ENCODE peak calls at places on chromosomes 3 and 15, in five cellular contexts. One of them, this sample, is unnamed.

GRCh38 chr3:119774419-119774818 is 7.5 kb upstream of the NR1I2 start:
- DNase-seq in AG09309: no peak
- DNase-seq in foreskin fibroblast: no peak
- DNase-seq in astrocyte of the spinal cord: no peak
- DNase-seq in astrocyte of the cerebellum: no peak
- DNase-seq in this sample: no peak

GRCh38 chr3:32421185-32421584 is 29.5 kb downstream of the CMTM7 start:
- DNase-seq in AG09309: no peak
- DNase-seq in foreskin fibroblast: no peak
- DNase-seq in astrocyte of the spinal cord: no peak
- DNase-seq in astrocyte of the cerebellum: no peak
- DNase-seq in this sample: no peak

GRCh38 chr15:99070268-99070667 is 34.6 kb upstream of the SYNM start:
- DNase-seq in AG09309: no peak
- DNase-seq in foreskin fibroblast: no peak
- DNase-seq in astrocyte of the spinal cord: no peak
- DNase-seq in astrocyte of the cerebellum: no peak
- DNase-seq in this sample: no peak

GRCh38 chr3:124676236-124676635 is 54.0 kb upstream of the UMPS start:
- DNase-seq in AG09309: peak
- DNase-seq in foreskin fibroblast: peak
- DNase-seq in astrocyte of the spinal cord: peak
- DNase-seq in astrocyte of the cerebellum: peak
- DNase-seq in this sample: no peak

GRCh38 chr3:17772556-17772955 is 30.1 kb upstream of the TBC1D5 start:
- DNase-seq in AG09309: no peak
- DNase-seq in foreskin fibroblast: no peak
- DNase-seq in astrocyte of the spinal cord: no peak
- DNase-seq in astrocyte of the cerebellum: no peak
- DNase-seq in this sample: no peak

GRCh38 chr3:159775372-159775961 is 213.2 kb upstream of the IL12A start:
- DNase-seq in AG09309: peak
- DNase-seq in foreskin fibroblast: peak
- DNase-seq in astrocyte of the spinal cord: peak
- DNase-seq in astrocyte of the cerebellum: no peak
- DNase-seq in this sample: no peak

GRCh38 chr3:32825601-32826375 is 8.0 kb downstream of the TRIM71 start:
- DNase-seq in AG09309: no peak
- DNase-seq in foreskin fibroblast: no peak
- DNase-seq in astrocyte of the spinal cord: no peak
- DNase-seq in astrocyte of the cerebellum: no peak
- DNase-seq in this sample: no peak

GRCh38 chr3:43257850-43258249 is 28.5 kb upstream of the SNRK start:
- DNase-seq in AG09309: no peak
- DNase-seq in foreskin fibroblast: no peak
- DNase-seq in astrocyte of the spinal cord: no peak
- DNase-seq in astrocyte of the cerebellum: no peak
- DNase-seq in this sample: no peak

GRCh38 chr3:107142786-107143185 is 234.5 kb upstream of the CCDC54 start:
- DNase-seq in AG09309: no peak
- DNase-seq in foreskin fibroblast: no peak
- DNase-seq in astrocyte of the spinal cord: no peak
- DNase-seq in astrocyte of the cerebellum: no peak
- DNase-seq in this sample: no peak

GRCh38 chr15:101615414-101615985 is 36.7 kb downstream of the TM2D3 start:
- DNase-seq in AG09309: peak
- DNase-seq in foreskin fibroblast: peak
- DNase-seq in astrocyte of the spinal cord: no peak
- DNase-seq in astrocyte of the cerebellum: no peak
- DNase-seq in this sample: no peak

GRCh38 chr3:182028081-182028480 is 316.4 kb downstream of the SOX2 start:
- DNase-seq in AG09309: no peak
- DNase-seq in foreskin fibroblast: no peak
- DNase-seq in astrocyte of the spinal cord: peak
- DNase-seq in astrocyte of the cerebellum: peak
- DNase-seq in this sample: no peak

GRCh38 chr3:160616721-160617120 is 51.4 kb upstream of the KPNA4 start:
- DNase-seq in AG09309: no peak
- DNase-seq in foreskin fibroblast: peak
- DNase-seq in astrocyte of the spinal cord: peak
- DNase-seq in astrocyte of the cerebellum: peak
- DNase-seq in this sample: no peak

GRCh38 chr15:64686130-64686735 is 89.2 kb downstream of the RBPMS2 start:
- DNase-seq in AG09309: no peak
- DNase-seq in foreskin fibroblast: peak
- DNase-seq in astrocyte of the spinal cord: peak
- DNase-seq in astrocyte of the cerebellum: peak
- DNase-seq in this sample: no peak

GRCh38 chr15:70763950-70764730 is 782 bp upstream of the UACA start:
- DNase-seq in AG09309: no peak
- DNase-seq in foreskin fibroblast: no peak
- DNase-seq in astrocyte of the spinal cord: peak
- DNase-seq in astrocyte of the cerebellum: no peak
- DNase-seq in this sample: no peak

GRCh38 chr3:30607032-30607833 is 832 bp downstream of the TGFBR2 start:
- DNase-seq in AG09309: no peak
- DNase-seq in foreskin fibroblast: no peak
- DNase-seq in astrocyte of the spinal cord: peak
- DNase-seq in astrocyte of the cerebellum: no peak
- DNase-seq in this sample: peak

GRCh38 chr15:45642203-45642932 is 7.5 kb downstream of the SQOR start:
- DNase-seq in AG09309: peak
- DNase-seq in foreskin fibroblast: peak
- DNase-seq in astrocyte of the spinal cord: peak
- DNase-seq in astrocyte of the cerebellum: peak
- DNase-seq in this sample: no peak

GRCh38 chr15:92033723-92034122 is 180.2 kb downstream of the SLCO3A1 start:
- DNase-seq in AG09309: no peak
- DNase-seq in foreskin fibroblast: no peak
- DNase-seq in astrocyte of the spinal cord: no peak
- DNase-seq in astrocyte of the cerebellum: no peak
- DNase-seq in this sample: no peak

GRCh38 chr3:14921034-14921616 is 26.3 kb upstream of the NR2C2 start:
- DNase-seq in AG09309: peak
- DNase-seq in foreskin fibroblast: peak
- DNase-seq in astrocyte of the spinal cord: peak
- DNase-seq in astrocyte of the cerebellum: peak
- DNase-seq in this sample: peak

GRCh38 chr3:34882764-34883163 is 756.6 kb upstream of the ARPP21 start:
- DNase-seq in AG09309: no peak
- DNase-seq in foreskin fibroblast: no peak
- DNase-seq in astrocyte of the spinal cord: no peak
- DNase-seq in astrocyte of the cerebellum: peak
- DNase-seq in this sample: no peak

GRCh38 chr3:71497367-71497925 is 86.1 kb downstream of the FOXP1 start:
- DNase-seq in AG09309: no peak
- DNase-seq in foreskin fibroblast: no peak
- DNase-seq in astrocyte of the spinal cord: peak
- DNase-seq in astrocyte of the cerebellum: no peak
- DNase-seq in this sample: no peak

GRCh38 chr3:196969660-196970546 is 1.3 kb upstream of the PIGZ start:
- DNase-seq in AG09309: no peak
- DNase-seq in foreskin fibroblast: peak
- DNase-seq in astrocyte of the spinal cord: peak
- DNase-seq in astrocyte of the cerebellum: no peak
- DNase-seq in this sample: peak

GRCh38 chr3:150419959-150420358 is 11.9 kb downstream of the TSC22D2 start:
- DNase-seq in AG09309: no peak
- DNase-seq in foreskin fibroblast: no peak
- DNase-seq in astrocyte of the spinal cord: no peak
- DNase-seq in astrocyte of the cerebellum: no peak
- DNase-seq in this sample: no peak

GRCh38 chr3:27193056-27193455 is 176.1 kb downstream of the NEK10 start:
- DNase-seq in AG09309: no peak
- DNase-seq in foreskin fibroblast: no peak
- DNase-seq in astrocyte of the spinal cord: peak
- DNase-seq in astrocyte of the cerebellum: no peak
- DNase-seq in this sample: no peak

GRCh38 chr15:63238796-63239195 is 38.6 kb upstream of the APH1B start:
- DNase-seq in AG09309: peak
- DNase-seq in foreskin fibroblast: peak
- DNase-seq in astrocyte of the spinal cord: peak
- DNase-seq in astrocyte of the cerebellum: peak
- DNase-seq in this sample: no peak

GRCh38 chr15:78761891-78762385 is 49.3 kb downstream of the ADAMTS7 start:
- DNase-seq in AG09309: no peak
- DNase-seq in foreskin fibroblast: no peak
- DNase-seq in astrocyte of the spinal cord: no peak
- DNase-seq in astrocyte of the cerebellum: no peak
- DNase-seq in this sample: no peak

GRCh38 chr15:56464893-56465520 is at the start of gene MNS1:
- DNase-seq in AG09309: peak
- DNase-seq in foreskin fibroblast: peak
- DNase-seq in astrocyte of the spinal cord: peak
- DNase-seq in astrocyte of the cerebellum: peak
- DNase-seq in this sample: peak

GRCh38 chr15:56467626-56468025 is 2.7 kb upstream of the MNS1 start:
- DNase-seq in AG09309: no peak
- DNase-seq in foreskin fibroblast: no peak
- DNase-seq in astrocyte of the spinal cord: no peak
- DNase-seq in astrocyte of the cerebellum: no peak
- DNase-seq in this sample: no peak

GRCh38 chr15:56471440-56472069 is 6.6 kb upstream of the MNS1 start:
- DNase-seq in AG09309: no peak
- DNase-seq in foreskin fibroblast: no peak
- DNase-seq in astrocyte of the spinal cord: no peak
- DNase-seq in astrocyte of the cerebellum: no peak
- DNase-seq in this sample: no peak

GRCh38 chr15:56469484-56469883 is 4.5 kb upstream of the MNS1 start:
- DNase-seq in AG09309: no peak
- DNase-seq in foreskin fibroblast: no peak
- DNase-seq in astrocyte of the spinal cord: no peak
- DNase-seq in astrocyte of the cerebellum: no peak
- DNase-seq in this sample: no peak

DNA sequence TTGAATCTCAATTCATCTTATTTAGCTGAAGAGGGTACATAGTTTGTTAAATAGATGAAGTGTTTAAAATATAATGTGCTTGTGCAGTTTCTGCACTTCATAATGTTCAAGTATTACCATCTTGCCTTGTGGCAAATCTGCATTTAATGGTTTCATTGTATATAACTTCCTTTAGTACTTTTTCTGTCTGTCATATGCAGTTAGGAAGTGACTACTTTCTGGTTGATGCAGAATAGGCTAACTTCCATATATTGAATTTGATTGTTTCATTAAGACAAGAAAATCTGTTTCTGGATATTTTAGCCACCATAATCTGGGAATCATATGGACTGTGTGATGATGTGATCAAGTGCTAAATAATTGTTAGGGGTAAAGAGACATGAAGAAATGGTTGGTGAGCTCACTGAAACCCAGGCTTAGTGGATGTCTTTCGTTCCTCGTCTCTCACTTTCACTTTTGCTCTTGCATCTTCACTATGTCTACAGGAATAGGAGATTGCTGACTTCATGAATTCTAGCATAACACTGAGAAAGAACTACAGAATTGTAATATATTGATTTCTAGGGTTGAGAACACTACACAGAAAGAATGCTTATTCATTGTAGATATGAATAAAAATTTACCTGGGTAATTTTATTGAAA is 3.5 kb upstream of the MNS1 start:
- DNase-seq in AG09309: no peak
- DNase-seq in foreskin fibroblast: peak
- DNase-seq in astrocyte of the spinal cord: peak
- DNase-seq in astrocyte of the cerebellum: no peak
- DNase-seq in this sample: no peak
- H3K4me3 ChIP-seq in AG09309: no peak
- H3K4me3 ChIP-seq in foreskin fibroblast: peak
- H3K4me3 ChIP-seq in astrocyte of the spinal cord: no peak
- H3K4me3 ChIP-seq in astrocyte of the cerebellum: no peak
- H3K4me3 ChIP-seq in this sample: peak

DNA sequence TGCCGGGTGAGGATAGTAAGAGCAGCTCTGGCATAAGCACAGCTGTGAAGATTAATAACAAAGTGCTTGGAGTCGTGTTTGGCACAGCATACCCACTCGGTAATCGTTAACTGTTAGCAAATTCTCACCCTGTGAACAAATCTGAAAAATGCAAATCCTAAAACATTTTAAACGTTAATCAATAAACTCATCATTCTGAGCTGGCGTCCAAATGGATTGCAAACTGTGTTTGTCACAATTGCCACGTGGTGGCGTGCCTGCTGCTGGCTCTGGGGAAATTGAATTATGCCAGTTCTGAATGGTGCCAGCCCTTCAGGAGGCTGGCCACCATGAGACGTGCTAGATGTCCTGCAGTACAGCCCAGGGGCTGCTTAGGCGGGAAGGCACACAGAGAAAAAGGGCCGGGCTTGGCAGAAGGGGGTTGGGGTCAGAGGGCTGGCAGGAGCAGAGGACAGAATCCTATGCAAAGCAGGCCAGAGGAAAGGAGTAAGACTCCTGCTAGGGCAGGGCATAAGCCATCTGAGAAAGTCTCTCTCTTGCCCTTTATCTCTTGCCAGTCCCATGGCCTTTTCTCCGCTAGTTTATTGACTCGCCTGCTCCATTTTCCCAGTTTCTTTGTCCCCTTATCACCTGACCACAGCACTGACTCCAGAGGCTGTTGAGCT is 22.1 kb upstream of the POLG start:
- DNase-seq in AG09309: no peak
- DNase-seq in foreskin fibroblast: peak
- DNase-seq in astrocyte of the spinal cord: no peak
- DNase-seq in astrocyte of the cerebellum: no peak
- DNase-seq in this sample: no peak
- TF ChIP-seq CTCF in AG09309: peak
- TF ChIP-seq CTCF in foreskin fibroblast: peak
- TF ChIP-seq CTCF in astrocyte of the spinal cord: peak
- TF ChIP-seq CTCF in astrocyte of the cerebellum: peak
- TF ChIP-seq CTCF in this sample: no peak

GRCh38 chr3:53478166-53478830 is 16.1 kb upstream of the CACNA1D start:
- DNase-seq in AG09309: no peak
- DNase-seq in foreskin fibroblast: no peak
- DNase-seq in astrocyte of the spinal cord: no peak
- DNase-seq in astrocyte of the cerebellum: no peak
- DNase-seq in this sample: no peak
- H3K4me3 ChIP-seq in AG09309: no peak
- H3K4me3 ChIP-seq in foreskin fibroblast: no peak
- H3K4me3 ChIP-seq in astrocyte of the spinal cord: no peak
- H3K4me3 ChIP-seq in astrocyte of the cerebellum: no peak
- H3K4me3 ChIP-seq in this sample: no peak

DNA sequence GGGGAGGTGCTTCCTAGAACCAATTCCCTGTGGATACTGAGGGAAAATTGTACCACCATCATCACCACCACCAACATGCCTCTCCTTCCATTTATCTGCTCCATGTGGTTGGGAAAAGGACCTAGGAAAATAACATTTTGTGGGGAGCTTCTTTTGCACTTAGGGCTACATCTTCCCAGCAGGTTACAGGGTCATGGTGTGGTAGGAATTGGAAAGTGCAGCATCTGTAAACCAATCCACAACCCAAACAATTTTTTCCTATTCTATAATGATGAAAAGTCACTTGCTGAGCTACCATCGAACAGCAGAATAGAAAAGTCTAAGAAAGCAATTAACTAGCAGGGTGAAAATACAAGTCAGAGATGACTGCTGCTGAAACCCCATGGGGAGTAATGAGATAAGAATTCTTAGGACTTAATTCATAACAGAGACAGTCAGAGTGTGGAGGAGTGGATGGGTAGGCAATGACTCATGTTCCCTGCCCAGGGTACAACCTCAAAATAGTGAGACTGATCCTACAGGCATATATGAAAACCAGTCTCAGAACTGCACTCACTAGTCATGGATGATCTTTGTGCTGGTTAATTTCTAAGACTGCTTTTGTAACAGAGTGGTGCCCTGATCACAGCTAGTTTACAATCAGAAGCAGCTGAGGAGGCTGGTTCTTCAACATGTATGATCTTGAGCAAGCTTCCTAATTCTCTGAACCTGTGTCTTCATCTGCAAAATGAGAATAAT is 38.1 kb upstream of the LEKR1 start:
- DNase-seq in AG09309: peak
- DNase-seq in foreskin fibroblast: peak
- DNase-seq in astrocyte of the spinal cord: peak
- DNase-seq in astrocyte of the cerebellum: peak
- DNase-seq in this sample: no peak
- TF ChIP-seq CTCF in AG09309: peak
- TF ChIP-seq CTCF in foreskin fibroblast: no peak
- TF ChIP-seq CTCF in astrocyte of the spinal cord: no peak
- TF ChIP-seq CTCF in astrocyte of the cerebellum: no peak
- TF ChIP-seq CTCF in this sample: no peak